ENCODE peak calls at places on chromosomes 3 and 15, in eight cellular contexts. One of them, this sample, is unnamed.
A peak's percentile ranks its signal among the peaks of the same experiment; 100 is the strongest.

GRCh38 chr15:47750030-47750739 is 32.9 kb downstream of the SEMA6D start:
- DNase-seq in GM23338: no peak
- DNase-seq in transverse colon: no peak
- DNase-seq in Peyer's patch: no peak
- DNase-seq in uterus: no peak
- DNase-seq in IMR-90: peak; percentile 91
- DNase-seq in H9: no peak
- DNase-seq in tibial artery: no peak
- DNase-seq in this sample: no peak

GRCh38 chr3:56954125-56954524 is 106.3 kb upstream of the SPATA12 start:
- DNase-seq in GM23338: no peak
- DNase-seq in transverse colon: peak; percentile 49
- DNase-seq in Peyer's patch: no peak
- DNase-seq in uterus: no peak
- DNase-seq in IMR-90: no peak
- DNase-seq in H9: no peak
- DNase-seq in tibial artery: no peak
- DNase-seq in this sample: no peak

GRCh38 chr15:72127724-72128322 is 9.6 kb downstream of the SENP8 start:
- DNase-seq in GM23338: no peak
- DNase-seq in transverse colon: no peak
- DNase-seq in Peyer's patch: no peak
- DNase-seq in uterus: no peak
- DNase-seq in IMR-90: no peak
- DNase-seq in H9: no peak
- DNase-seq in tibial artery: no peak
- DNase-seq in this sample: no peak

GRCh38 chr15:39625856-39626255 is 45.0 kb downstream of the THBS1 start:
- DNase-seq in GM23338: no peak
- DNase-seq in transverse colon: no peak
- DNase-seq in Peyer's patch: no peak
- DNase-seq in uterus: no peak
- DNase-seq in IMR-90: peak; percentile 56
- DNase-seq in H9: no peak
- DNase-seq in tibial artery: no peak
- DNase-seq in this sample: no peak

GRCh38 chr15:65530318-65531111 is at the start of gene HACD3:
- DNase-seq in GM23338: peak; percentile 92
- DNase-seq in transverse colon: peak; percentile 90
- DNase-seq in Peyer's patch: peak; percentile 84
- DNase-seq in uterus: peak; percentile 81
- DNase-seq in IMR-90: peak; percentile 69
- DNase-seq in H9: peak; percentile 90
- DNase-seq in tibial artery: peak; percentile 77
- DNase-seq in this sample: peak; percentile 88

GRCh38 chr15:44545934-44546802 is 9.2 kb downstream of the EIF3J start:
- DNase-seq in GM23338: peak; percentile 52
- DNase-seq in transverse colon: no peak
- DNase-seq in Peyer's patch: no peak
- DNase-seq in uterus: no peak
- DNase-seq in IMR-90: peak; percentile 52
- DNase-seq in H9: no peak
- DNase-seq in tibial artery: no peak
- DNase-seq in this sample: no peak

GRCh38 chr3:50445919-50446318 is 57.5 kb downstream of the CACNA2D2 start:
- DNase-seq in GM23338: no peak
- DNase-seq in transverse colon: peak; percentile 18
- DNase-seq in Peyer's patch: no peak
- DNase-seq in uterus: no peak
- DNase-seq in IMR-90: no peak
- DNase-seq in H9: no peak
- DNase-seq in tibial artery: no peak
- DNase-seq in this sample: no peak

GRCh38 chr15:101146118-101146702 is 105.6 kb downstream of the CHSY1 start:
- DNase-seq in GM23338: no peak
- DNase-seq in transverse colon: no peak
- DNase-seq in Peyer's patch: no peak
- DNase-seq in uterus: no peak
- DNase-seq in IMR-90: no peak
- DNase-seq in H9: no peak
- DNase-seq in tibial artery: no peak
- DNase-seq in this sample: no peak

GRCh38 chr15:65369651-65370050 is 8.2 kb downstream of the IGDCC3 start:
- DNase-seq in GM23338: no peak
- DNase-seq in transverse colon: no peak
- DNase-seq in Peyer's patch: no peak
- DNase-seq in uterus: no peak
- DNase-seq in IMR-90: no peak
- DNase-seq in H9: peak; percentile 24
- DNase-seq in tibial artery: no peak
- DNase-seq in this sample: no peak

GRCh38 chr3:21417991-21418390 is 333.0 kb downstream of the ZNF385D start:
- DNase-seq in GM23338: no peak
- DNase-seq in transverse colon: no peak
- DNase-seq in Peyer's patch: no peak
- DNase-seq in uterus: no peak
- DNase-seq in IMR-90: no peak
- DNase-seq in H9: no peak
- DNase-seq in tibial artery: no peak
- DNase-seq in this sample: no peak

GRCh38 chr15:80689716-80690115 is 5.4 kb upstream of the ABHD17C start:
- DNase-seq in GM23338: no peak
- DNase-seq in transverse colon: no peak
- DNase-seq in Peyer's patch: no peak
- DNase-seq in uterus: no peak
- DNase-seq in IMR-90: peak; percentile 23
- DNase-seq in H9: no peak
- DNase-seq in tibial artery: no peak
- DNase-seq in this sample: no peak

GRCh38 chr3:168870892-168871291 is 775.2 kb upstream of the GOLIM4 start:
- DNase-seq in GM23338: no peak
- DNase-seq in transverse colon: no peak
- DNase-seq in Peyer's patch: no peak
- DNase-seq in uterus: no peak
- DNase-seq in IMR-90: no peak
- DNase-seq in H9: no peak
- DNase-seq in tibial artery: no peak
- DNase-seq in this sample: no peak

GRCh38 chr3:197829397-197830045 is 38.5 kb downstream of the LRCH3 start:
- DNase-seq in GM23338: no peak
- DNase-seq in transverse colon: no peak
- DNase-seq in Peyer's patch: no peak
- DNase-seq in uterus: no peak
- DNase-seq in IMR-90: no peak
- DNase-seq in H9: no peak
- DNase-seq in tibial artery: no peak
- DNase-seq in this sample: no peak

GRCh38 chr3:78951546-78951945 is 816.3 kb downstream of the ROBO1 start:
- DNase-seq in GM23338: no peak
- DNase-seq in transverse colon: no peak
- DNase-seq in Peyer's patch: no peak
- DNase-seq in uterus: no peak
- DNase-seq in IMR-90: peak; percentile 84
- DNase-seq in H9: no peak
- DNase-seq in tibial artery: no peak
- DNase-seq in this sample: no peak

GRCh38 chr15:58212909-58213526 is 74.8 kb downstream of the AQP9 start:
- DNase-seq in GM23338: peak; percentile 54
- DNase-seq in transverse colon: no peak
- DNase-seq in Peyer's patch: no peak
- DNase-seq in uterus: no peak
- DNase-seq in IMR-90: peak; percentile 55
- DNase-seq in H9: no peak
- DNase-seq in tibial artery: no peak
- DNase-seq in this sample: no peak

GRCh38 chr3:112818289-112818688 is 28.4 kb downstream of the CD200R1L start:
- DNase-seq in GM23338: no peak
- DNase-seq in transverse colon: no peak
- DNase-seq in Peyer's patch: no peak
- DNase-seq in uterus: no peak
- DNase-seq in IMR-90: peak; percentile 79
- DNase-seq in H9: no peak
- DNase-seq in tibial artery: no peak
- DNase-seq in this sample: no peak

GRCh38 chr15:48637639-48638038 is 7.9 kb downstream of the FBN1 start:
- DNase-seq in GM23338: no peak
- DNase-seq in transverse colon: no peak
- DNase-seq in Peyer's patch: no peak
- DNase-seq in uterus: no peak
- DNase-seq in IMR-90: no peak
- DNase-seq in H9: no peak
- DNase-seq in tibial artery: no peak
- DNase-seq in this sample: no peak

GRCh38 chr3:15831927-15832326 is 34.1 kb upstream of the ANKRD28 start:
- DNase-seq in GM23338: no peak
- DNase-seq in transverse colon: no peak
- DNase-seq in Peyer's patch: no peak
- DNase-seq in uterus: no peak
- DNase-seq in IMR-90: no peak
- DNase-seq in H9: no peak
- DNase-seq in tibial artery: no peak
- DNase-seq in this sample: no peak

DNA sequence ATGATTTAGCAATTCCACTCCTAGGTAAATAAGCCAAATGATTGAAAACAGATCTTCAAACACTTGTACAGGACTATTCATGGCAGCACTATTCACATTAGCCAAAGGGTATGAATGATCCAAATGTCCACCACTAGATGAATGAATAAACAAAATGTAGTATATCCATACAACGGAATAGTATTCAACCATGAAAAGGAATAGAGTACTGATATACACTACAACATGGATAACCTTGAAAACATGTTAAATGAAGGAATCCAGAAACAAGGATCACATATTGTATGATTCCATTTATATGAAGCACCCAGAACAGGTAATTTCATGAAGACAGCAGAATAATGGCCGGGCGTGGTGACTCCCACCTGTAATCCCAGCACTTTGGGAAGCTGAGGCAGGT is 78.2 kb upstream of the IGF1R start:
- DNase-seq in GM23338: no peak
- DNase-seq in transverse colon: no peak
- DNase-seq in Peyer's patch: no peak
- DNase-seq in uterus: no peak
- DNase-seq in IMR-90: no peak
- DNase-seq in H9: no peak
- DNase-seq in tibial artery: no peak
- DNase-seq in this sample: no peak
- H3K27me3 ChIP-seq in GM23338: no peaks in the 10 kb centered on the region
- H3K27me3 ChIP-seq in transverse colon: peaks cover 4% of the 10 kb centered on the region
- H3K27me3 ChIP-seq in Peyer's patch: no peaks in the 10 kb centered on the region
- H3K27me3 ChIP-seq in uterus: no peaks in the 10 kb centered on the region
- H3K27me3 ChIP-seq in IMR-90: no peaks in the 10 kb centered on the region
- H3K27me3 ChIP-seq in H9: no peaks in the 10 kb centered on the region
- H3K27me3 ChIP-seq in tibial artery: no peaks in the 10 kb centered on the region
- H3K27me3 ChIP-seq in this sample: no peaks in the 10 kb centered on the region

DNA sequence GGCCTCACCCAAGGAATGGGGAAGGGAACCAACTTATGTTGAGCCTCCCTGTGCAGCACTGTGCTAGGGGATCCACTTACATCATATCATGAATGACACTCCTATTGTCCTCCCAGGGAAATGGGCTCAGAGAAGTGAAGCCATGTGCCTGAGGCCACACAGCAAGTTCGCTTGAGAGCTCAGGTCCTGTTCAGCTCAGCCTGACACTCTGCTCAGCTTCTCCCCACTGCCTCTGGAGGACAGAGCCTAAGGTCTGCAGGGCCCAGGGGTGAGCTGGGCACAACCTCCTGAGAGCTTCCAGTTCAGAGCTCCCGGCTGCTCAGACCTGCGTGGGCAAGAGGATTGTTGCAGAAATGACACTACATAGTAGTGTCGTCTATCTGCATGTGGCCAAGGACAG is 76.0 kb upstream of the SEC13 start:
- DNase-seq in GM23338: no peak
- DNase-seq in transverse colon: no peak
- DNase-seq in Peyer's patch: no peak
- DNase-seq in uterus: no peak
- DNase-seq in IMR-90: no peak
- DNase-seq in H9: no peak
- DNase-seq in tibial artery: no peak
- DNase-seq in this sample: no peak
- H3K4me1 ChIP-seq in GM23338: peaks cover 20% of the 10 kb centered on the region
- H3K4me1 ChIP-seq in transverse colon: no peaks in the 10 kb centered on the region
- H3K4me1 ChIP-seq in Peyer's patch: peaks cover 19% of the 10 kb centered on the region
- H3K4me1 ChIP-seq in uterus: no peaks in the 10 kb centered on the region
- H3K4me1 ChIP-seq in IMR-90: peaks cover 3% of the 10 kb centered on the region
- H3K4me1 ChIP-seq in H9: peaks cover 15% of the 10 kb centered on the region
- H3K4me1 ChIP-seq in tibial artery: no peaks in the 10 kb centered on the region
- H3K4me1 ChIP-seq in this sample: peaks cover 34% of the 10 kb centered on the region

GRCh38 chr3:14601692-14602005 is 49.9 kb upstream of the CCDC174 start:
- DNase-seq in GM23338: peak; percentile 83
- DNase-seq in transverse colon: no peak
- DNase-seq in Peyer's patch: no peak
- DNase-seq in uterus: no peak
- DNase-seq in IMR-90: no peak
- DNase-seq in H9: no peak
- DNase-seq in tibial artery: no peak
- DNase-seq in this sample: no peak

GRCh38 chr3:14600075-14600474 is 51.5 kb upstream of the CCDC174 start:
- DNase-seq in GM23338: no peak
- DNase-seq in transverse colon: no peak
- DNase-seq in Peyer's patch: no peak
- DNase-seq in uterus: no peak
- DNase-seq in IMR-90: no peak
- DNase-seq in H9: no peak
- DNase-seq in tibial artery: no peak
- DNase-seq in this sample: no peak

GRCh38 chr3:14602804-14603644 is 48.5 kb upstream of the CCDC174 start:
- DNase-seq in GM23338: peak; percentile 66
- DNase-seq in transverse colon: no peak
- DNase-seq in Peyer's patch: no peak
- DNase-seq in uterus: no peak
- DNase-seq in IMR-90: no peak
- DNase-seq in H9: no peak
- DNase-seq in tibial artery: no peak
- DNase-seq in this sample: no peak

GRCh38 chr3:14600856-14601610 is 50.5 kb upstream of the CCDC174 start:
- DNase-seq in GM23338: peak; percentile 58
- DNase-seq in transverse colon: no peak
- DNase-seq in Peyer's patch: no peak
- DNase-seq in uterus: no peak
- DNase-seq in IMR-90: no peak
- DNase-seq in H9: no peak
- DNase-seq in tibial artery: no peak
- DNase-seq in this sample: no peak

GRCh38 chr3:14602006-14602803 is 49.4 kb upstream of the CCDC174 start:
- DNase-seq in GM23338: peak; percentile 87
- DNase-seq in transverse colon: no peak
- DNase-seq in Peyer's patch: no peak
- DNase-seq in uterus: no peak
- DNase-seq in IMR-90: no peak
- DNase-seq in H9: peak; percentile 67
- DNase-seq in tibial artery: no peak
- DNase-seq in this sample: no peak
- H3K27me3 ChIP-seq in GM23338: peaks cover 24% of the 10 kb centered on the region
- H3K27me3 ChIP-seq in transverse colon: peaks cover 64% of the 10 kb centered on the region
- H3K27me3 ChIP-seq in Peyer's patch: peaks cover 8% of the 10 kb centered on the region
- H3K27me3 ChIP-seq in uterus: peaks cover 3% of the 10 kb centered on the region
- H3K27me3 ChIP-seq in IMR-90: peaks cover 45% of the 10 kb centered on the region
- H3K27me3 ChIP-seq in H9: peaks cover 2% of the 10 kb centered on the region
- H3K27me3 ChIP-seq in tibial artery: no peaks in the 10 kb centered on the region
- H3K27me3 ChIP-seq in this sample: peaks cover 19% of the 10 kb centered on the region

DNA sequence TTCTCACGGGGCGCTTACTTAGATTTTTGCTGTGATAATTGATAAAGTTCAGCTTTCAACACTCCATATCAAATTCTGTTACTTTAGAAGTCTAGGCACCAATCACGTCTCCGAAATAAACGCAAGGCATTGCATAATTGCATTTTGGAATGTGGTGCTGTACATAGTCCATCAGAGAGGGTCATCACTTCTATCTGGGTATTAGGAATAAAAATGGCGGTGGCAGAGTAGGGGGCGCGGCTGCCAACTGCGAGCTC is 365 bp upstream of the UQCC5 start:
- DNase-seq in GM23338: no peak
- DNase-seq in transverse colon: no peak
- DNase-seq in Peyer's patch: no peak
- DNase-seq in uterus: no peak
- DNase-seq in IMR-90: no peak
- DNase-seq in H9: no peak
- DNase-seq in tibial artery: no peak
- DNase-seq in this sample: no peak
- H3K4me1 ChIP-seq in GM23338: peaks cover 43% of the 10 kb centered on the region
- H3K4me1 ChIP-seq in transverse colon: peaks cover 31% of the 10 kb centered on the region
- H3K4me1 ChIP-seq in Peyer's patch: peaks cover 21% of the 10 kb centered on the region
- H3K4me1 ChIP-seq in uterus: no peaks in the 10 kb centered on the region
- H3K4me1 ChIP-seq in IMR-90: peaks cover 26% of the 10 kb centered on the region
- H3K4me1 ChIP-seq in H9: peaks cover 6% of the 10 kb centered on the region
- H3K4me1 ChIP-seq in tibial artery: no peaks in the 10 kb centered on the region
- H3K4me1 ChIP-seq in this sample: peaks cover 30% of the 10 kb centered on the region